ENCODE peak calls at places on chromosomes 13 and 19, in seven cellular contexts. Y is heart left ventricle; U is neuronal stem cell; B is PC-3; C is CD8-positive, alpha-beta memory T cell; Q is mesendoderm; Z is left lung. J is an unnamed sample.
A peak's percentile ranks its signal among the peaks of the same experiment; 100 is the strongest.

GRCh38 chr19:44657211-44657921 is 13.7 kb downstream of the PVR start:
- DNase-seq in Y (peak; percentile 76), U (peak; percentile 61), B (peak; percentile 54), C (peak; percentile 60), Q (peak; percentile 88), Z (peak; percentile 61), J (peak; percentile 62)

GRCh38 chr19:50607874-50608785 is 31.6 kb downstream of the SYT3 start:
- DNase-seq in Y (peak; percentile 77), U (peak; percentile 94), B (peak; percentile 34), C (peak; percentile 60), Q (peak; percentile 98), Z (peak; percentile 74), J (peak; percentile 78)

GRCh38 chr19:51157265-51157664 is 15.2 kb downstream of the SIGLEC7 start:
- DNase-seq in Y (no peak), U (no peak), B (no peak), C (no peak), Q (no peak), Z (no peak), J (no peak)

GRCh38 chr19:8111376-8111775 is 38.0 kb downstream of the FBN3 start:
- DNase-seq in Y (no peak), U (no peak), B (no peak), C (no peak), Q (no peak), Z (no peak), J (no peak)

GRCh38 chr13:113405481-113406300 is 41.8 kb upstream of the GRTP1 start:
- DNase-seq in Y (no peak), U (no peak), B (no peak), C (no peak), Q (no peak), Z (no peak), J (no peak)

GRCh38 chr19:56076413-56076998 is 44.6 kb downstream of the ZNF787 start:
- DNase-seq in Y (no peak), U (peak; percentile 39), B (peak; percentile 81), C (no peak), Q (peak; percentile 61), Z (no peak), J (peak; percentile 74)

GRCh38 chr13:109131698-109132257 is 502.4 kb downstream of the MYO16 start:
- DNase-seq in Y (peak; percentile 46), U (no peak), B (no peak), C (no peak), Q (peak; percentile 62), Z (no peak), J (no peak)

GRCh38 chr19:13902993-13903555 is 2.8 kb downstream of the BRME1 start:
- DNase-seq in Y (no peak), U (no peak), B (peak; percentile 54), C (no peak), Q (peak; percentile 47), Z (no peak), J (peak; percentile 22)

GRCh38 chr13:39886336-39886735 is 230.9 kb downstream of the COG6 start:
- DNase-seq in Y (no peak), U (no peak), B (no peak), C (no peak), Q (no peak), Z (no peak), J (no peak)

GRCh38 chr13:39415403-39415802 is 187.6 kb downstream of the LHFPL6 start:
- DNase-seq in Y (peak; percentile 75), U (no peak), B (peak; percentile 44), C (no peak), Q (peak; percentile 57), Z (no peak), J (peak; percentile 23)

GRCh38 chr19:51726049-51726448 is 2.3 kb upstream of the HAS1 start:
- DNase-seq in Y (peak; percentile 74), U (no peak), B (no peak), C (no peak), Q (peak; percentile 25), Z (peak; percentile 39), J (no peak)

GRCh38 chr19:17339088-17339741 is 1.9 kb downstream of the GTPBP3 start:
- DNase-seq in Y (no peak), U (no peak), B (no peak), C (no peak), Q (peak; percentile 44), Z (peak; percentile 34), J (no peak)

GRCh38 chr13:29319451-29319850 is 276.0 kb downstream of the SLC7A1 start:
- DNase-seq in Y (no peak), U (peak; percentile 35), B (no peak), C (no peak), Q (peak; percentile 68), Z (no peak), J (no peak)

GRCh38 chr13:93539914-93540313 is 313.3 kb downstream of the GPC6 start:
- DNase-seq in Y (no peak), U (no peak), B (no peak), C (no peak), Q (no peak), Z (no peak), J (no peak)

GRCh38 chr19:12783849-12784393 is 7.4 kb upstream of the JUNB start:
- DNase-seq in Y (peak; percentile 79), U (no peak), B (peak; percentile 75), C (peak; percentile 60), Q (no peak), Z (peak; percentile 83), J (no peak)

GRCh38 chr19:2661615-2662014 is 40.9 kb downstream of the GNG7 start:
- DNase-seq in Y (no peak), U (no peak), B (peak; percentile 7), C (no peak), Q (peak; percentile 24), Z (no peak), J (peak; percentile 34)

GRCh38 chr19:34475026-34475974 is 6.3 kb upstream of the WTIP start:
- DNase-seq in Y (no peak), U (no peak), B (peak; percentile 70), C (no peak), Q (no peak), Z (no peak), J (no peak)

GRCh38 chr13:32243695-32244094 is 71.5 kb downstream of the ZAR1L start:
- DNase-seq in Y (no peak), U (no peak), B (no peak), C (no peak), Q (no peak), Z (no peak), J (no peak)

GRCh38 chr13:101343128-101343787 is 73.0 kb downstream of the NALCN start:
- DNase-seq in Y (no peak), U (no peak), B (no peak), C (no peak), Q (peak; percentile 8), Z (no peak), J (no peak)

GRCh38 chr19:21221653-21222052 is 79.8 kb downstream of the ZNF431 start:
- DNase-seq in Y (no peak), U (no peak), B (no peak), C (no peak), Q (peak; percentile 66), Z (no peak), J (no peak)

DNA sequence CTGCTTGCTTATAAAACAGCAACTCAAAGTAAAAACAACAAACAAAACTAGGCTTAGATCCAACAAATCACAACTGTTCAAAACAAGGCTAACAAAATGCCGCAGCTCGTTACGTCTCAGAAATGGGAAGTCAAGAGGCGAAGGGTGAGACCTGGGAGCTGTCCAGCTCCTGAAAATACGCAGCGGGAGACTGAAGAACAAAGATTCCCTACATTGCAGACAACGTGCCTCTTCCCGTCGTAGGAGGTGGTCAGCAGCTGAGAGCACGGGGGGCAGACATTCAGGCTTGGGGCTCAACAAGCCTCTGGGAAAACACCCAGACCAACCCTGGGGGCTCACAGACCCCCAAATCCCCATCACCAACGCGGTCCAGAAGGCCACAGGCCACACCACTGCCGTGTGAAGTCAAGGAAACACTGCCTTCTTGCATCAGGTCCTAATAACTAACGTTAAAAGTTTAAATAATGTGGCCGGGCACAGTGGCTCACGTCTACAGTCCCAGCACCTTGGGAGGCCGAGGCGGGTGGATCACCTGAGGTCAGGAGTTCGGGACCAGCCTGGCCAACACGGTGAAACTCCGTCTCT is 13.5 kb downstream of the PLPP2 start:
- DNase-seq in Y (no peak), U (peak; percentile 63), B (no peak), C (no peak), Q (peak; percentile 61), Z (no peak), J (no peak)
- H3K27me3 ChIP-seq in Y (peaks cover 9% of the 10 kb centered on the region), U (peaks cover 14% of the 10 kb centered on the region), B (no peaks in the 10 kb centered on the region), C (peaks cover 6% of the 10 kb centered on the region), Q (no peaks in the 10 kb centered on the region), Z (no peaks in the 10 kb centered on the region), J (peaks cover 2% of the 10 kb centered on the region)

GRCh38 chr19:46205183-46205984 is 24.2 kb upstream of the IGFL1 start:
- DNase-seq in Y (no peak), U (no peak), B (no peak), C (no peak), Q (no peak), Z (no peak), J (no peak)

GRCh38 chr19:46202872-46203860 is 26.4 kb upstream of the IGFL1 start:
- DNase-seq in Y (no peak), U (no peak), B (peak; percentile 20), C (no peak), Q (no peak), Z (no peak), J (no peak)

GRCh38 chr19:46206176-46206575 is 23.4 kb upstream of the IGFL1 start:
- DNase-seq in Y (peak; percentile 51), U (no peak), B (peak; percentile 13), C (no peak), Q (no peak), Z (no peak), J (no peak)

GRCh38 chr19:46202426-46202825 is 27.1 kb upstream of the IGFL1 start:
- DNase-seq in Y (no peak), U (no peak), B (no peak), C (no peak), Q (no peak), Z (no peak), J (no peak)

GRCh38 chr19:46204008-46204407 is 25.5 kb upstream of the IGFL1 start:
- DNase-seq in Y (no peak), U (no peak), B (no peak), C (no peak), Q (no peak), Z (no peak), J (no peak)
- H3K27me3 ChIP-seq in Y (no peaks in the 10 kb centered on the region), U (no peaks in the 10 kb centered on the region), B (no peaks in the 10 kb centered on the region), C (no peaks in the 10 kb centered on the region), Q (no peaks in the 10 kb centered on the region), Z (no peaks in the 10 kb centered on the region), J (peaks cover 7% of the 10 kb centered on the region)

GRCh38 chr13:45604892-45605291 is 10.6 kb downstream of the ERICH6B start:
- DNase-seq in Y (no peak), U (no peak), B (no peak), C (no peak), Q (peak; percentile 19), Z (no peak), J (no peak)

GRCh38 chr13:45603338-45603737 is 12.2 kb downstream of the ERICH6B start:
- DNase-seq in Y (no peak), U (no peak), B (no peak), C (no peak), Q (no peak), Z (no peak), J (no peak)

GRCh38 chr13:45602183-45602582 is 13.4 kb downstream of the ERICH6B start:
- DNase-seq in Y (no peak), U (no peak), B (no peak), C (no peak), Q (no peak), Z (no peak), J (no peak)

GRCh38 chr13:45598597-45598996 is 16.9 kb downstream of the ERICH6B start:
- DNase-seq in Y (no peak), U (no peak), B (no peak), C (no peak), Q (no peak), Z (no peak), J (no peak)

GRCh38 chr13:45601680-45602079 is 13.9 kb downstream of the ERICH6B start:
- DNase-seq in Y (no peak), U (no peak), B (no peak), C (no peak), Q (no peak), Z (no peak), J (no peak)
- H3K27me3 ChIP-seq in Y (no peaks in the 10 kb centered on the region), U (no peaks in the 10 kb centered on the region), B (no peaks in the 10 kb centered on the region), C (no peaks in the 10 kb centered on the region), Q (no peaks in the 10 kb centered on the region), Z (no peaks in the 10 kb centered on the region), J (no peaks in the 10 kb centered on the region)

GRCh38 chr19:49419173-49419572 is 4.1 kb downstream of the PTH2 start:
- DNase-seq in Y (no peak), U (no peak), B (no peak), C (no peak), Q (no peak), Z (no peak), J (no peak)
- H3K27me3 ChIP-seq in Y (peaks cover 39% of the 10 kb centered on the region), U (peaks cover 33% of the 10 kb centered on the region), B (peaks cover 87% of the 10 kb centered on the region), C (peaks cover 38% of the 10 kb centered on the region), Q (peaks cover 27% of the 10 kb centered on the region), Z (peaks cover 43% of the 10 kb centered on the region), J (peaks cover 60% of the 10 kb centered on the region)

J was measured in HAP-1.